ENCODE peak calls at places on chromosome 1, in nine cellular contexts. H is H1, T is kidney, Q is endothelial cell of umbilical vein, V is psoas muscle, U is IMR-90, O is GM13977, G is A549, L is nephron progenitor cell. D is an unnamed sample.
A peak's percentile ranks its signal among the peaks of the same experiment; 100 is the strongest.

GRCh38 chr1:223831755-223832636 is 13.8 kb downstream of the TP53BP2 start:
- DNase-seq in H (no peak), T (no peak), Q (peak; percentile 76), V (no peak), U (peak; percentile 88), O (no peak), G (peak; percentile 38), L (no peak), D (no peak)

GRCh38 chr1:242212401-242212800 is 213.5 kb upstream of the MAP1LC3C start:
- DNase-seq in H (peak; percentile 62), T (no peak), Q (no peak), V (no peak), U (no peak), O (no peak), G (no peak), L (no peak), D (no peak)

GRCh38 chr1:191074877-191075276 is 597.2 kb upstream of the BRINP3 start:
- DNase-seq in H (no peak), T (no peak), Q (no peak), V (no peak), U (no peak), O (no peak), G (no peak), L (no peak), D (no peak)

GRCh38 chr1:9289724-9290493 is 2.8 kb upstream of the SPSB1 start:
- DNase-seq in H (no peak), T (no peak), Q (no peak), V (peak; percentile 79), U (peak; percentile 95), O (no peak), G (peak; percentile 41), L (no peak), D (peak; percentile 35)

GRCh38 chr1:207103892-207104373 is at the start of gene C4BPA:
- DNase-seq in H (no peak), T (no peak), Q (no peak), V (no peak), U (no peak), O (no peak), G (no peak), L (no peak), D (no peak)

GRCh38 chr1:203534526-203534925 is 40.6 kb downstream of the OPTC start:
- DNase-seq in H (no peak), T (no peak), Q (no peak), V (peak; percentile 79), U (peak; percentile 97), O (no peak), G (peak; percentile 49), L (no peak), D (no peak)

GRCh38 chr1:69765941-69766340 is 198.2 kb downstream of the LRRC7 start:
- DNase-seq in H (no peak), T (no peak), Q (no peak), V (no peak), U (no peak), O (no peak), G (no peak), L (no peak), D (no peak)

GRCh38 chr1:6126521-6127067 is 53.5 kb downstream of the CHD5 start:
- DNase-seq in H (no peak), T (peak; percentile 60), Q (no peak), V (no peak), U (no peak), O (no peak), G (no peak), L (no peak), D (no peak)

DNA sequence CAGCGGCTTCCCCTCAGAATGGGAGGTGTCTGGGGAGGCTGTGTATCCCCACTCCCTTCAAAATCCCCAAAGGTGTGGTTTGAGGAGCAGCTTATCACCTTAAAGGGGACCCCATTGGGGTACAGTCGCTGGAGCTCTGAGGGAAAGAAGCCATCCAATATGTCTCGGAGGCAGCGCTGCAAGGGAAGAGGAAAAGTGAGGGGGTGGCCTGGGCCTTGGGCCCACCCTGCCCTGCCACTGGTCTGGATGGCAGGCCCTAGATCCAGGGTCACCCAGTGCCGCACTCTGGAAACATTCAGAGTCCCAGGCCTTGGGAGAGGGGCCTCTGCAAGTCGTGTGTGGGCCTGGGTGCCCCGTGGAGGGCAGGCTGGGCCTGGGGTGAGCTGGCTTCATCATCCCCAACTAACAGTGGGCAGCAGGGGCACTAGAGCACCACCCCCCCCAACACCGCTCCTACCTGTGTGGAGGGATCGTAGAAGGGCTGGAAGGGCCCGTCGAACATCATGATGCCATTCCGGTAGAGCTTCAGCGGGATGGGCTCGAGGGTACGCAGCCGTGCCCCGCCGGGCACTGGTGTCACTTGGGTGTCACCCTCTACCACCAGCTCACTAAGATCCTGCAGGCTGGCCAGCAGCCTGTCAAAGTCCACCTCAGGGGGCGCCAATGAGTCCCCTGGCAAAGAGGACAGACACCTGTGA is 5.6 kb downstream of the SH3BGRL3 start:
- DNase-seq in H (peak; percentile 91), T (peak; percentile 61), Q (no peak), V (peak; percentile 66), U (no peak), O (peak; percentile 51), G (peak; percentile 56), L (peak; percentile 64), D (peak; percentile 72)
- TF ChIP-seq CTCF in H (peak; percentile 95), T (no peak), Q (peak; percentile 41), V (peak; percentile 35), U (peak; percentile 28), O (peak; percentile 52), G (peak; percentile 36), L (peak; percentile 49), D (peak; percentile 11)

GRCh38 chr1:86085741-86086411 is 70.7 kb downstream of the COL24A1 start:
- DNase-seq in H (no peak), T (no peak), Q (no peak), V (no peak), U (no peak), O (no peak), G (no peak), L (no peak), D (no peak)

GRCh38 chr1:86084998-86085397 is 71.6 kb downstream of the COL24A1 start:
- DNase-seq in H (no peak), T (no peak), Q (no peak), V (no peak), U (peak; percentile 63), O (no peak), G (no peak), L (no peak), D (no peak)

DNA sequence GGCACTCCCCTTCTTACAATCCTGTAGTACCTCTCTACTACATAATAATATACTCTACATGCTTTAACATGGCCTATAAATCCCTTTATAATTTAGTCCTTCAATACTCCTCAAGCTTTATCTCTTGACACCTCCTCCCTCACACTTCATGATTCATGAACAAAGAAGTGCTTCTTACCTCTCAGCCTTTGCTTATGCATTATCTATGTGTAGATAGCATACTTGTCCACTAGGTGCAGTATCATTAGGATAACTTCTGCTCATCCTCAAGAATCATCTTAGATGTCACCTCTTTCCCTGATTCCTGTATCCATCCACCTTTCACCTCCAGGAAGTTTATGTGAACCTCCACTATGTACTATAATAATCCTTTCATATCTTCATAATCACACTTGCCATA is 74.4 kb downstream of the COL24A1 start:
- DNase-seq in H (no peak), T (no peak), Q (no peak), V (no peak), U (no peak), O (no peak), G (peak; percentile 7), L (no peak), D (no peak)
- TF ChIP-seq CTCF in H (no peak), T (no peak), Q (no peak), V (no peak), U (peak; percentile 9), O (peak; percentile 30), G (no peak), L (peak; percentile 19), D (no peak)

DNA sequence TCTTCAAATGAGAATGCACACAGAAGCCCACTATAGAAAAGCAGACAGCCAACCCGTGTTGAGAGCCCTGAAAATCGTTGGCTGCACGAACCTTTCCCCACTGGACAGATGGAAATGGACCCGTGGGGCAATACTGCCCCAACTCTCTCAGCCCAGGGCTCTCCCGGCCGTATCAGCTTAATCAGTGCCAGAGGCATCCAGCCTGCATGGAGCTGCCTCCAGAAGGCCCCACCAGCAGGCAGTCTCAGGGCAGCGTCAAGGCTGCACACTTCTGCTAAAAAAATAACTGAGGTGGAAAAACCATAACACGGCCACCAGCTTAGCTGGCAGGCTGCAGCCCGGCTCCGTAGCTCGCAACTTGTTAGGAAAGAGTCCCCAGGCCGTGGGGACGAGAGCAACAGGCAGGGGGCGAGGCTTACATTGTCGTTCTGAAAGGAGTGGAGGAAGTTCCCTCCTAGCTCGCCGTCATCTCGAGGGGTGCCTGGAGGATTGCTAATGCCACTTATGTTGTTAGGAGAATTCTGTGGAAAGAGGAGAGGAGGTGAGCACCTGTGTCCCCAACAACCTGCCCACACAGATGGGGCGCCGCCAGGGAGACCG is 28.0 kb downstream of the MRPL37 start:
- DNase-seq in H (no peak), T (peak; percentile 64), Q (no peak), V (no peak), U (no peak), O (no peak), G (no peak), L (no peak), D (no peak)
- TF ChIP-seq CTCF in H (peak; percentile 13), T (no peak), Q (no peak), V (no peak), U (no peak), O (no peak), G (no peak), L (no peak), D (no peak)

GRCh38 chr1:91505086-91505485 is 4.4 kb downstream of the CDC7 start:
- DNase-seq in H (no peak), T (no peak), Q (no peak), V (no peak), U (no peak), O (no peak), G (no peak), L (no peak), D (no peak)

GRCh38 chr1:91503975-91504530 is 3.4 kb downstream of the CDC7 start:
- DNase-seq in H (no peak), T (no peak), Q (no peak), V (no peak), U (no peak), O (no peak), G (no peak), L (no peak), D (no peak)

GRCh38 chr1:91510754-91511153 is 10.1 kb downstream of the CDC7 start:
- DNase-seq in H (no peak), T (no peak), Q (no peak), V (no peak), U (no peak), O (no peak), G (no peak), L (no peak), D (no peak)

GRCh38 chr1:91506071-91506470 is 5.4 kb downstream of the CDC7 start:
- DNase-seq in H (no peak), T (no peak), Q (no peak), V (no peak), U (no peak), O (no peak), G (no peak), L (no peak), D (no peak)

DNA sequence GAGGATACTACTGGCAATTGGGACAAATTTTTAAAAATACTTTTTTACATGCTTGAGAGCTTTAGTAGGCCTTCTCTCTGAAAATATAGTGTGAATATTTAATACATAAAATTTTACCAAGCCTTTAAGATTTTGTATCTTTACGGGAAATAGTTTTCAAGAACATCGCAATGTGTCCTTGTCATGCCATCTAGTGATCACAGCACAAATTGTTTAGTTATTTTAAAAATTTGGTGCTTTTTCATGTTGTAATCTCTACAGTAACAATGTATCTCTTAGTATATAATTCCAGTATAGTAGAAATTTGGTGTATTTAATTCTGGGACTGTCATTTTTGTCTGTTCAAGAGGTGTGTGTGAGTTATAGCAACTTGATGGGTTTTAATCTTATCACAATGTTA is 6.7 kb downstream of the CDC7 start:
- DNase-seq in H (no peak), T (no peak), Q (no peak), V (no peak), U (no peak), O (no peak), G (no peak), L (no peak), D (no peak)
- TF ChIP-seq CTCF in H (no peak), T (peak; percentile 17), Q (no peak), V (no peak), U (no peak), O (no peak), G (peak; percentile 6), L (no peak), D (no peak)

D was measured in activated CD8-positive, alpha-beta T cell treated with anti-CD3 and anti-CD28 coated beads for 36 hours.